ENCODE peak calls at places on chromosomes 13 and 19, in seven cellular contexts. M, G, R, Q, W, B and S are unnamed samples.

GRCh38 chr19:33497151-33497777 is 24.3 kb downstream of the PEPD start:
- DNase-seq in M (no peak), G (no peak), R (no peak), Q (no peak), W (peak), B (no peak), S (no peak)

GRCh38 chr13:38265135-38265497 is 84.5 kb upstream of the UFM1 start:
- DNase-seq in M (no peak), G (no peak), R (no peak), Q (no peak), W (no peak), B (no peak), S (no peak)

GRCh38 chr19:14782978-14783545 is 4.7 kb upstream of the ADGRE2 start:
- DNase-seq in M (no peak), G (no peak), R (no peak), Q (no peak), W (no peak), B (peak), S (no peak)

GRCh38 chr19:56132316-56132822 is 8.7 kb upstream of the ZNF444 start:
- DNase-seq in M (no peak), G (no peak), R (peak), Q (no peak), W (no peak), B (no peak), S (peak)

GRCh38 chr13:88919970-88920628 is 1248.9 kb downstream of the SLITRK5 start:
- DNase-seq in M (no peak), G (peak), R (no peak), Q (no peak), W (no peak), B (no peak), S (no peak)

GRCh38 chr13:21022056-21022693 is 39.2 kb downstream of the LATS2 start:
- DNase-seq in M (no peak), G (no peak), R (peak), Q (no peak), W (no peak), B (no peak), S (peak)

GRCh38 chr19:21321996-21322395 is 7.2 kb downstream of the ZNF708 start:
- DNase-seq in M (no peak), G (no peak), R (no peak), Q (no peak), W (no peak), B (no peak), S (no peak)

GRCh38 chr19:45200614-45201013 is 22.0 kb downstream of the BLOC1S3 start:
- DNase-seq in M (no peak), G (no peak), R (peak), Q (no peak), W (no peak), B (peak), S (peak)

GRCh38 chr13:46550822-46551221 is 2.1 kb upstream of the LRCH1 start:
- DNase-seq in M (no peak), G (no peak), R (no peak), Q (no peak), W (no peak), B (no peak), S (no peak)

GRCh38 chr13:38693641-38694040 is 6.8 kb downstream of the FREM2 start:
- DNase-seq in M (no peak), G (no peak), R (no peak), Q (no peak), W (no peak), B (no peak), S (no peak)

GRCh38 chr19:4277051-4277700 is 1.9 kb upstream of the SHD start:
- DNase-seq in M (no peak), G (no peak), R (no peak), Q (peak), W (peak), B (no peak), S (no peak)

GRCh38 chr19:30060872-30061556 is 119.0 kb downstream of the URI1 start:
- DNase-seq in M (no peak), G (no peak), R (no peak), Q (peak), W (peak), B (peak), S (no peak)

GRCh38 chr19:1804858-1805257 is 7.2 kb downstream of the ATP8B3 start:
- DNase-seq in M (no peak), G (no peak), R (no peak), Q (no peak), W (no peak), B (no peak), S (no peak)

GRCh38 chr19:38385804-38386257 is 2.0 kb downstream of the GGN start:
- DNase-seq in M (no peak), G (no peak), R (no peak), Q (peak), W (peak), B (no peak), S (no peak)

GRCh38 chr13:36029171-36029570 is 102.0 kb downstream of the DCLK1 start:
- DNase-seq in M (no peak), G (no peak), R (no peak), Q (no peak), W (no peak), B (no peak), S (peak)

GRCh38 chr13:101115762-101116161 is 300.5 kb downstream of the NALCN start:
- DNase-seq in M (no peak), G (no peak), R (no peak), Q (no peak), W (no peak), B (no peak), S (no peak)

GRCh38 chr19:40745402-40745780 is 4.9 kb downstream of the ACTMAP start:
- DNase-seq in M (no peak), G (no peak), R (peak), Q (no peak), W (no peak), B (no peak), S (peak)

GRCh38 chr19:16566161-16566560 is 6.1 kb downstream of the SLC35E1 start:
- DNase-seq in M (no peak), G (no peak), R (no peak), Q (no peak), W (no peak), B (no peak), S (no peak)

GRCh38 chr19:50465986-50466771 is 10.1 kb upstream of the EMC10 start:
- DNase-seq in M (peak), G (no peak), R (peak), Q (peak), W (peak), B (peak), S (no peak)

GRCh38 chr13:64074989-64075474 is 2659.4 kb upstream of the PCDH20 start:
- DNase-seq in M (no peak), G (no peak), R (peak), Q (no peak), W (no peak), B (no peak), S (no peak)

GRCh38 chr19:46378268-46378667 is 31.4 kb downstream of the PPP5C start:
- DNase-seq in M (no peak), G (no peak), R (no peak), Q (no peak), W (no peak), B (no peak), S (peak)

GRCh38 chr19:51440846-51441409 is 17.3 kb downstream of the SIGLEC8 start:
- DNase-seq in M (no peak), G (no peak), R (no peak), Q (peak), W (no peak), B (no peak), S (no peak)

GRCh38 chr13:64527561-64527960 is 2702.6 kb downstream of the PCDH9 start:
- DNase-seq in M (no peak), G (no peak), R (peak), Q (no peak), W (no peak), B (no peak), S (no peak)

GRCh38 chr19:37920591-37921450 is 13.8 kb downstream of the SIPA1L3 start:
- DNase-seq in M (no peak), G (no peak), R (peak), Q (no peak), W (no peak), B (no peak), S (no peak)

GRCh38 chr13:112769615-112770014 is 79.8 kb downstream of the ATP11A start:
- DNase-seq in M (no peak), G (no peak), R (no peak), Q (no peak), W (no peak), B (no peak), S (no peak)

GRCh38 chr13:100892981-100893380 is 218.4 kb upstream of the TMTC4 start:
- DNase-seq in M (no peak), G (no peak), R (no peak), Q (no peak), W (no peak), B (no peak), S (no peak)

GRCh38 chr19:10568826-10569651 is at the start of gene CDKN2D:
- DNase-seq in M (peak), G (peak), R (peak), Q (peak), W (peak), B (peak), S (peak)

GRCh38 chr19:10566658-10567410 is 1.0 kb upstream of the KRI1 start:
- DNase-seq in M (no peak), G (peak), R (no peak), Q (no peak), W (no peak), B (no peak), S (no peak)

GRCh38 chr19:10566408-10566657 is 523 bp upstream of the KRI1 start:
- DNase-seq in M (no peak), G (no peak), R (no peak), Q (no peak), W (no peak), B (no peak), S (no peak)

GRCh38 chr19:10567696-10568443 is 909 bp downstream of the CDKN2D start:
- DNase-seq in M (no peak), G (no peak), R (no peak), Q (no peak), W (no peak), B (no peak), S (no peak)

DNA sequence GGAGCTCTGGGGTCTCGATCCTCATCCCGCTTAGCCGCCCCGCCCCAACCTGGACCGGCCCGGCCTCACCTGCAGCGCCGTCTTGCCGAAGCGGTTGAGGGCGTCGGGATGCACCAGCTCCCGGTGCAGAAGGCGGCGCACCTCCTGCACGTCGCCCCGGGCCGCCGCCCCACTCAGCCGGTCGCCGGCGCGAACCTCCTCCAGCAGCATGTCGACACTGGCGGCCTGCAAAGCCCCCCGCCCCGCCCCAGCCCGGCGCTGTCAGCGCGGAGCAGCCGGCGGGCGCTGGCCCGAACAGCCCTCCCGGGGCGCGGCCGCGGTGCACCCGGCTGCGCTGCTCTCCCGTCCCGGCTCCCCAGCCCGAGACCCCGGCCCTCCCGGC is 344 bp downstream of the CDKN2D start:
- DNase-seq in M (no peak), G (no peak), R (no peak), Q (no peak), W (no peak), B (peak), S (no peak)
- TF ChIP-seq RFX5 in M (no peak), G (no peak), R (no peak), Q (no peak), W (no peak), B (no peak), S (no peak)

GRCh38 chr19:54456423-54457373 is 6.9 kb downstream of the LENG9 start:
- DNase-seq in M (no peak), G (no peak), R (no peak), Q (no peak), W (no peak), B (no peak), S (no peak)

GRCh38 chr19:54457773-54458647 is 5.6 kb downstream of the LENG9 start:
- DNase-seq in M (no peak), G (no peak), R (no peak), Q (peak), W (no peak), B (no peak), S (no peak)

GRCh38 chr19:54454781-54455675 is 6.0 kb downstream of the LENG8 start:
- DNase-seq in M (no peak), G (no peak), R (no peak), Q (no peak), W (no peak), B (no peak), S (no peak)

GRCh38 chr19:54453921-54454780 is 5.2 kb downstream of the LENG8 start:
- DNase-seq in M (no peak), G (no peak), R (no peak), Q (no peak), W (no peak), B (no peak), S (no peak)

DNA sequence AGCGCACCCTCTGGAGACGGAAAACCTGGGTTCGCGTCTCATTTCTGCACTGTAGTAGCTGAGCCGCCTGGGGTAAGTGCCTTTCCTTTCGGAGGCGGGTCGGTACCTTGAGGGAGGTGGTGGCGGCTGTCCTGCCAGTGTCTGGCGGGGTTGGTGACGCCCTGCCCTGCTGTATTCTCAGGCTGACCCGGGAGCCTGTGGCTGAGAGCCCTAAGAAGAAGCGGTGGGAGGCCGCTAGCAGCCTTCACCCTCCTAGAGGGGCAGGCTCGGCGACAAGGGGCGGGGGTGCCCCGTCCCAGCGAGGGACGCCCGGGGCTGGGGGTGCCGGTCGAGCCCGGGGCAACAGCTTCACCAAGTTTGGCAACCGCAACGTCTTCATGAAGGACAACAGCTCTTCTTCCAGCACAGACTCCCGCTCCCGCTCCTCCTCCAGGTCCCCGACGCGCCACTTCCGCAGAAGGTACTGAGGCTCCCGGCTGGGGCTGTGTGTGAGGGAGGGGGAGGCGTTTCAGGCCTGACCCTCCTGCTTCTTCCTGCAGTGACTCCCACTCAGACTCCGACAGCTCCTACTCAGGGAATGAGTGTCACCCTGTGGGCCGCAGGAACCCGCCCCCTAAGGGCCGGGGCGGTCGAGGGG is 6.9 kb downstream of the LENG8 start:
- DNase-seq in M (no peak), G (no peak), R (no peak), Q (no peak), W (no peak), B (no peak), S (no peak)
- TF ChIP-seq RFX5 in M (no peak), G (no peak), R (no peak), Q (no peak), W (no peak), B (no peak), S (no peak)

GRCh38 chr19:19224852-19225494 is 13.2 kb downstream of the NCAN start:
- DNase-seq in M (peak), G (no peak), R (peak), Q (peak), W (no peak), B (peak), S (peak)
- TF ChIP-seq RFX5 in M (no peak), G (no peak), R (no peak), Q (no peak), W (no peak), B (no peak), S (no peak)

DNA sequence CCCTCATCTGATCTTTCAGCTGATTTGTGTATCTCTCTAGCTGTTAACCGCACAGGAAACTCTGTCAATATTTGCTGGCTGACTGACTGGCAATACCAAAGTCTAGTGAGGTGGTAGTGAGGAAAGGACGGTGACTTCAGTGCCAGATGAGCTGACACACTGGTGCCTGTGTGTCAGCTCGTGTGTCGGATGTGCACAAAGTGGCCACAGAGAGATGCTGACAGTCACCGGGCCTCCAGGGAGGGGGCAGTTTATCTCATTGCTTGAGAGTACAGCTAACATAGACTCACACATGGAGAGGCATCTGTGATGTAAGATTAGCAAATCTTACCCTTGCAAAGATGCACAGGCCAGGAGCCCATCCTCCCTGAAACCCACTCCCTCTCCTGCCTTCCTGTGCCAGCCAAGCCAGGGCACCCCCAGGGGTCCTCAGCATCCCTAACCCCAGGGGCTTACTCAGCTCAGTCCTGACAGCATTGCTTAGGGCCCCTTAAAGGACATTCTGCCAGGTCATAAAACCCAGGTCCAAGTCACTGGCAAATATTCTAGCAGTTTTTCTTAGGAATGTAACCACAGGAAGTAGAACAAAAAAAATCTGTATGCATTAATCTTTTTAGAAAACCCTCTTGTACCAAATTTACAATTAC is 80.2 kb downstream of the SHISA2 start:
- DNase-seq in M (no peak), G (no peak), R (no peak), Q (no peak), W (no peak), B (no peak), S (no peak)
- TF ChIP-seq RFX5 in M (no peak), G (no peak), R (no peak), Q (no peak), W (no peak), B (no peak), S (no peak)

GRCh38 chr19:28028881-28029280 is 1184.1 kb downstream of the UQCRFS1 start:
- DNase-seq in M (no peak), G (no peak), R (no peak), Q (no peak), W (no peak), B (no peak), S (no peak)

GRCh38 chr19:28023064-28023463 is 1189.9 kb downstream of the UQCRFS1 start:
- DNase-seq in M (no peak), G (no peak), R (no peak), Q (no peak), W (no peak), B (no peak), S (no peak)

GRCh38 chr19:28026636-28027035 is 1186.3 kb downstream of the UQCRFS1 start:
- DNase-seq in M (no peak), G (no peak), R (no peak), Q (no peak), W (no peak), B (no peak), S (no peak)

GRCh38 chr19:28024920-28025319 is 1188.0 kb downstream of the UQCRFS1 start:
- DNase-seq in M (no peak), G (no peak), R (no peak), Q (no peak), W (no peak), B (no peak), S (no peak)

GRCh38 chr19:28027116-28027515 is 1185.8 kb downstream of the UQCRFS1 start:
- DNase-seq in M (no peak), G (no peak), R (no peak), Q (no peak), W (no peak), B (no peak), S (no peak)
- TF ChIP-seq RFX5 in M (no peak), G (no peak), R (no peak), Q (no peak), W (no peak), B (no peak), S (no peak)